ENCODE peak calls at places on chromosomes 4 and X, in six cellular contexts. Q is HepG2, E is WTC11, B is K562, A is GM12878, T is H1. C is an unnamed sample.

GRCh38 chr4:24070117-24070516 is 180.3 kb upstream of the PPARGC1A start:
- DNase-seq in Q (peak), E (no peak), B (no peak), A (no peak), T (no peak), C (no peak)

GRCh38 chrX:39903937-39904336 is 193.8 kb downstream of the BCOR start:
- DNase-seq in Q (no peak), E (no peak), B (no peak), A (no peak), T (no peak), C (no peak)

GRCh38 chr4:184384810-184385557 is 89.4 kb downstream of the IRF2 start:
- DNase-seq in Q (no peak), E (no peak), B (no peak), A (no peak), T (no peak), C (peak)

GRCh38 chr4:131296192-131296591 is 1852.9 kb upstream of the PCDH10 start:
- DNase-seq in Q (no peak), E (no peak), B (no peak), A (no peak), T (no peak), C (no peak)

GRCh38 chr4:69760455-69760854 is at the start of gene SULT1B1:
- DNase-seq in Q (no peak), E (no peak), B (no peak), A (no peak), T (no peak), C (no peak)

GRCh38 chr4:41257257-41257900 is 651 bp downstream of the UCHL1 start:
- DNase-seq in Q (no peak), E (peak), B (no peak), A (no peak), T (no peak), C (peak)

GRCh38 chr4:56817840-56818491 is 3.5 kb downstream of the SPINK2 start:
- DNase-seq in Q (no peak), E (no peak), B (no peak), A (peak), T (no peak), C (no peak)

GRCh38 chr4:76363556-76364290 is 57.2 kb downstream of the STBD1 start:
- DNase-seq in Q (no peak), E (no peak), B (no peak), A (no peak), T (no peak), C (no peak)

GRCh38 chr4:79083406-79084010 is 144.3 kb upstream of the PAQR3 start:
- DNase-seq in Q (no peak), E (no peak), B (no peak), A (no peak), T (peak), C (peak)

GRCh38 chr4:38071801-38072567 is 111.8 kb downstream of the PTTG2 start:
- DNase-seq in Q (peak), E (no peak), B (no peak), A (no peak), T (no peak), C (no peak)

GRCh38 chr4:109332926-109333464 is 30.5 kb upstream of the COL25A1 start:
- DNase-seq in Q (no peak), E (peak), B (peak), A (no peak), T (peak), C (peak)

GRCh38 chrX:123184199-123184857 is at the start of gene GRIA3:
- DNase-seq in Q (no peak), E (no peak), B (no peak), A (no peak), T (no peak), C (peak)

GRCh38 chr4:133618963-133619362 is 469.9 kb downstream of the PCDH10 start:
- DNase-seq in Q (no peak), E (no peak), B (peak), A (no peak), T (no peak), C (no peak)

GRCh38 chr4:148946271-148946670 is 504.1 kb upstream of the NR3C2 start:
- DNase-seq in Q (no peak), E (no peak), B (no peak), A (no peak), T (no peak), C (no peak)

GRCh38 chr4:160403066-160403465 is 1300.2 kb downstream of the RAPGEF2 start:
- DNase-seq in Q (no peak), E (no peak), B (no peak), A (no peak), T (no peak), C (no peak)

GRCh38 chrX:39848243-39848642 is 249.5 kb downstream of the BCOR start:
- DNase-seq in Q (no peak), E (no peak), B (peak), A (no peak), T (no peak), C (no peak)

GRCh38 chr4:168683595-168683994 is 186.7 kb downstream of the PALLD start:
- DNase-seq in Q (no peak), E (no peak), B (no peak), A (no peak), T (no peak), C (no peak)

DNA sequence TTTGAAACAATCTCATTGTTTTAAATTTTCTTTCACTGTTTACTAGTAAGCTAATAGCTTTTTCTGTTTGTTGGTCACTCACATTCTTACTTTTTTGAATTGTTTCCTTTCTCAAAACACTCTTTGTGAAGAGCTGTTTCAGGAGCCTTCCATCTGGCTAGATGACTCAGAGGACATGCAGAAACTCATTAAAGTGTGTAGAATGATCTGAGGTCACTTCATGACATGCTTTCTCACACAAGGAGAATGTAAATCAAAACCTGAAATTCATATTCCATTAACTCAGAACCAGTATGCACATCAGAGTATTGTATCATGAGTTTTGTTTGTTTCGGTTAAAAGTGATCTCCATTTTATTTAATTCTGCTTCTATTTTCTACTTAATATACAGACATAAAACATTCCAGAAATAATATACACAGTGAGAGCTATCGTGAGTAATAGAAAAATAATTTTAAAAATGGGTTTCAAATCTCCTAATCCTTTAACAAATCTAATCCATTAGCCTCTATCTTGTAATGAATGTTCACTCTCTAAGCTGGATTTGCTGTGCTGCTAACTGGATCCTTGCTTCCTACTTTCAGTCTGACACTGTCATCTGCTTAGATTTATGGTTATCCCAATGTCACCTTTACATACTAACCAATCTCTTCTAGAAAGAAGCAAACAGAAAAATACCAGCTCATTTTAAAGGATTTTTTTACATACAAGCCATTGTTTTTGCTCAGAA is 449.6 kb downstream of the FSTL5 start:
- DNase-seq in Q (no peak), E (no peak), B (no peak), A (no peak), T (no peak), C (no peak)
- TF ChIP-seq CREB1 in Q (no peak), E (no peak), B (no peak), A (no peak), T (no peak), C (no peak)

GRCh38 chrX:130300010-130300282 is 31.2 kb upstream of the ZNF280C start:
- DNase-seq in Q (no peak), E (no peak), B (no peak), A (no peak), T (no peak), C (no peak)

GRCh38 chrX:130299279-130300009 is 30.7 kb upstream of the ZNF280C start:
- DNase-seq in Q (no peak), E (no peak), B (peak), A (no peak), T (no peak), C (peak)

GRCh38 chrX:130301405-130301804 is 32.7 kb upstream of the ZNF280C start:
- DNase-seq in Q (no peak), E (no peak), B (no peak), A (no peak), T (no peak), C (no peak)

GRCh38 chrX:130304587-130305368 is 34.9 kb upstream of the SLC25A14 start:
- DNase-seq in Q (no peak), E (no peak), B (no peak), A (no peak), T (no peak), C (peak)
- TF ChIP-seq CREB1 in Q (no peak), E (no peak), B (no peak), A (no peak), T (no peak), C (no peak)

DNA sequence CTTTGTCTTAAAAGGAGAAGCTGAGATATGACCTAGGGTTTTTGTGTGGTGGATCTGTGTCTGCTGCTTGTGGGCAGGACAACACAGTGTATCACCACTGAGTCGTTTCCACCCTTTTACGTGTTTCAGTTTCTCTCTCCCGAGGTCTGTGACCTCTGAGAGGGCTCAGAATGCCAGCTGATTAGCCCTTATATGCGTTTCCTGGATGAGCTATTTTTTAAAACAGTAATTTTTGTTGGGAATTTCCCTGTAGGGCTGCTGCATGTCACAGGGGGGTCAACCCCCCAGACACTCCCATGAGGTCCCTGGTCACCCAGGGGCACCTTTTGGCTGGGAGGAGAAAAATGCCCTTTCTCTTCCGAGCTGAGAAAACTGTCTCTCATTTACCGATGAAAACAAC is 170.4 kb upstream of the CASK start:
- DNase-seq in Q (no peak), E (no peak), B (no peak), A (peak), T (no peak), C (no peak)
- TF ChIP-seq CREB1 in Q (no peak), E (no peak), B (no peak), A (no peak), T (no peak), C (no peak)

GRCh38 chr4:1172971-1173757 is 781 bp upstream of the SPON2 start:
- DNase-seq in Q (peak), E (no peak), B (no peak), A (no peak), T (no peak), C (peak)
- TF ChIP-seq CREB1 in Q (no peak), E (no peak), B (no peak), A (no peak), T (no peak), C (no peak)

GRCh38 chr4:31023109-31023508 is 302.9 kb downstream of the PCDH7 start:
- DNase-seq in Q (no peak), E (no peak), B (no peak), A (no peak), T (no peak), C (no peak)
- TF ChIP-seq CREB1 in Q (no peak), E (no peak), B (no peak), A (no peak), T (no peak), C (no peak)

GRCh38 chr4:87953776-87954175 is 21.7 kb upstream of the SPP1 start:
- DNase-seq in Q (no peak), E (no peak), B (no peak), A (no peak), T (no peak), C (no peak)

GRCh38 chr4:87947381-87948160 is 27.9 kb upstream of the SPP1 start:
- DNase-seq in Q (no peak), E (no peak), B (no peak), A (no peak), T (no peak), C (no peak)

GRCh38 chr4:87946766-87947165 is 28.7 kb upstream of the SPP1 start:
- DNase-seq in Q (no peak), E (no peak), B (no peak), A (no peak), T (no peak), C (no peak)

GRCh38 chr4:87950516-87950915 is 25.0 kb upstream of the SPP1 start:
- DNase-seq in Q (no peak), E (no peak), B (no peak), A (no peak), T (no peak), C (no peak)

GRCh38 chr4:87949961-87950360 is 25.6 kb upstream of the SPP1 start:
- DNase-seq in Q (no peak), E (no peak), B (no peak), A (no peak), T (no peak), C (no peak)
- TF ChIP-seq CREB1 in Q (no peak), E (no peak), B (no peak), A (no peak), T (no peak), C (no peak)

GRCh38 chrX:26845051-26845450 is 618.1 kb downstream of the PPP4R3C start:
- DNase-seq in Q (no peak), E (no peak), B (no peak), A (no peak), T (no peak), C (no peak)
- TF ChIP-seq CREB1 in Q (no peak), E (no peak), B (no peak), A (no peak), T (no peak), C (no peak)

GRCh38 chr4:52659016-52659721 is at the start of gene USP46:
- DNase-seq in Q (peak), E (peak), B (peak), A (no peak), T (no peak), C (peak)

GRCh38 chr4:52659722-52660261 is 691 bp upstream of the USP46 start:
- DNase-seq in Q (peak), E (peak), B (peak), A (no peak), T (no peak), C (peak)

GRCh38 chr4:52657317-52657629 is 1.8 kb downstream of the USP46 start:
- DNase-seq in Q (no peak), E (no peak), B (no peak), A (no peak), T (no peak), C (no peak)

GRCh38 chr4:52658671-52659015 is 458 bp downstream of the USP46 start:
- DNase-seq in Q (no peak), E (peak), B (peak), A (no peak), T (no peak), C (peak)

DNA sequence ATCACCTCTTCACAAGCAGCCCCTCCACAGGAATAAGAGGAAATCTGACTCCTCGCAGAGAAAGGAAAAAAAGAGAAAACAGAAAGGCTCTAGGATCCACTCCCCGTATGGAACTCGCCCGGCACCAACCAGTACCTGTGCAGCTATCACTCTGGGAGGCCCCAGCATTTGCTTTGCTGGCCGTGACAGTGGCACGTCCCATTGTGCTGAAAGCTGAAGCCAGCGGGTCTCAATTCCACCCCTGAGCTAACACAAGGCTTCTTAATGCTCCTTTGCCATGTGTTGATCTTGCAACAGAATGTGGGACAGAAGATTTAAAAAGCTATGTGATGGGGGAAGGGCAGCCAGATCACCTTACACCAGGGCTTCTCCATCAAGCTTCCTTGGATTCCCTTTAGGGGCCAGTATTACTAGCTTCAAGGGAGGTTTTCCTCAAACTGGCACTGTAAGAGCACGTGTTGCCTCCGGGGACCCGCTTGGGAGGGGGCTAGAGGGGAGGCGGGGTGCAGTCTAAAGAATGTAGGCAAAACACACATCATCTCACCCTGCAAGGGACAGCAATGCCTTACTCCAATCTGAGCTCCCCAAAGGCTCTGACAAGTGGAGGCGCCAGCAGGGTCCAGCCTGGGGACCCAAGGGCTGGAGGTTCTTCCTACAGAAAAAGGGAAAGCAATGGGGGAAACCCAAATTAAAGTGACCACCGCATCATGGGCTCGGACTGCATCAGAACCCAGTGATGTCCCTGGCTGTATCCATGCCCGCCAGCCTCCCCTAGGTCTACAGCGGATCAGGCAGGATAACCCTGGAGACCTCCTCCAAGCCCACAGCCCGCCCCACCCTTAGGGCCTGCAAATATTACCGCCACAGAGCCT is 1.2 kb downstream of the USP46 start:
- DNase-seq in Q (no peak), E (peak), B (no peak), A (no peak), T (peak), C (peak)
- TF ChIP-seq CREB1 in Q (no peak), E (no peak), B (no peak), A (no peak), T (peak), C (no peak)

DNA sequence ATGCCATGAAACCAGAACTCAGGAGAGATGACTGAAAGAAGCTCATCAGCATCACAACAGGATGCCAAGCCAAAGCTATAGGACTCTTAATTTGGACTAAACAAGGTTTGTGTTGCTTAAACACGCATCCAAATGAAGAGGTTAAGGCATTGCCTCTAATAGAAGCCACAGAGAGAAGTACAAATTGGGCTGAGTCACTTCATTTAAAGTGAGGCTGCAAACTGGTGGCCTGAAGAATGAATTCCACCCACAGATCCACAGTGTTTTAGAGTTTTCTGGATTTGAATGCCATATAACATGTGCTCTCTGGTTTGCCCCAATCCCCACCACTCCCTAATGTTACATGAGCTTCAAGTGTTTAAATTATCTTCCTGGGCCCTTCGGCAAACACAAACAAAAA is 103.5 kb downstream of the FIP1L1 start:
- DNase-seq in Q (no peak), E (no peak), B (no peak), A (no peak), T (no peak), C (no peak)
- TF ChIP-seq CREB1 in Q (no peak), E (no peak), B (no peak), A (no peak), T (no peak), C (no peak)